ENCODE peak calls at places on chromosomes 2 and 18, in seven cellular contexts. M is body of pancreas, K is transverse colon, Q is gastrocnemius medialis, S is ovary, Y is breast epithelium, L is IMR-90. A is an unnamed sample.

GRCh38 chr18:23231340-23232021 is 96.2 kb downstream of the CABLES1 start:
- DNase-seq in M (peak; percentile 74), K (peak; percentile 62), Q (peak; percentile 54), S (peak; percentile 44), Y (peak; percentile 79), L (peak; percentile 92), A (peak; percentile 76)

GRCh38 chr2:226213717-226214116 is 585.9 kb downstream of the IRS1 start:
- DNase-seq in M (no peak), K (no peak), Q (no peak), S (no peak), Y (no peak), L (peak; percentile 88), A (no peak)

GRCh38 chr2:286774-287392 is 1.0 kb downstream of the ALKAL2 start:
- DNase-seq in M (peak; percentile 60), K (no peak), Q (no peak), S (peak; percentile 24), Y (no peak), L (no peak), A (no peak)

GRCh38 chr2:100730290-100730868 is 89.6 kb upstream of the NPAS2 start:
- DNase-seq in M (peak; percentile 71), K (peak; percentile 70), Q (peak; percentile 14), S (no peak), Y (peak; percentile 37), L (peak; percentile 77), A (peak; percentile 39)

GRCh38 chr2:233817305-233817980 is 36.9 kb downstream of the HJURP start:
- DNase-seq in M (no peak), K (no peak), Q (no peak), S (no peak), Y (no peak), L (peak; percentile 20), A (no peak)

GRCh38 chr2:223523541-223523940 is 78.6 kb downstream of the SCG2 start:
- DNase-seq in M (no peak), K (no peak), Q (no peak), S (no peak), Y (no peak), L (peak; percentile 46), A (no peak)

GRCh38 chr2:98739020-98739419 is 8.1 kb upstream of the MGAT4A start:
- DNase-seq in M (no peak), K (no peak), Q (no peak), S (no peak), Y (no peak), L (no peak), A (no peak)

GRCh38 chr2:170710609-170710979 is 4.5 kb upstream of the SP5 start:
- DNase-seq in M (no peak), K (no peak), Q (no peak), S (no peak), Y (no peak), L (no peak), A (no peak)

GRCh38 chr18:33937270-33937816 is 287.4 kb downstream of the NOL4 start:
- DNase-seq in M (no peak), K (no peak), Q (no peak), S (no peak), Y (no peak), L (no peak), A (no peak)

GRCh38 chr2:37590119-37590571 is 81.3 kb downstream of the CDC42EP3 start:
- DNase-seq in M (peak; percentile 20), K (no peak), Q (peak; percentile 80), S (peak; percentile 35), Y (peak; percentile 49), L (peak; percentile 61), A (no peak)

DNA sequence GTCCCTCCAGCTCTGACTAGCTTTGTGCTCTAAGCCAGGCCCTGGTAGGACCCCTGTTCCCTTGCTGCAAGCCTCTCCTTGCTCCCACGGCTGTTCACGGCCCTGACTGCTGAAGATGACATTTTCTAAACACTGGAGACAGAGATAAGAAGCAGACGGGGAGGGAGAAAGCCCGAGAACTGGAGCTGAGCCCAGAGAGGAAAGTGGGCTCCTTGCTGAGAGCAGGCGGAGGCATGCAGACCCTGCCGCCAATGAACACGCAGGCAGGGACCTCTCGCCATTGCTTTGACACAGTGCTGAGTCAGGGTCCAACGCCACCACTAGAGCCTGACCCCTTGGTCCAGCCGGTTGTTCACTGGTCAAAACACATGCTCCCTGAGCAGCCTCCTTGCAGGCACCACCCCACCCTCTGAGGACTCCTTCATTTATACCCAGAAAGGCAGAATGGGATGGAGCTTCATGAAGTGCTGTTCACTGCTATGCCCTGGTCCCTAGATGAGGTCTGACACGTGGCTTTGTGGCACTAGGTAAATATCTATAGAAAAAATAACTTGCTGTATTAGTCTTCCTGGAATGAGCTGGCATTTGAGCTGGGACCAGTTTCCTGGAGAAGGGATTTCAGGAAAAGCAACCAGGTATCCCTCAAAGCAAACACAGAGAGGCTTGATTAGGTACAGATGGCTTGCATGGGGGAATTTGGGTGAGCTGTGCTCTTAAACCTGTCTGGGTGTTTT is 65.7 kb downstream of the MCFD2 start:
- DNase-seq in M (peak; percentile 65), K (peak; percentile 31), Q (no peak), S (peak; percentile 73), Y (no peak), L (peak; percentile 97), A (no peak)
- H3K4me1 ChIP-seq in M (peaks cover 61% of the 10 kb centered on the region), K (peaks cover 57% of the 10 kb centered on the region), Q (peaks cover 70% of the 10 kb centered on the region), S (peaks cover 55% of the 10 kb centered on the region), Y (peaks cover 53% of the 10 kb centered on the region), L (peaks cover 57% of the 10 kb centered on the region), A (peaks cover 55% of the 10 kb centered on the region)

GRCh38 chr18:58140366-58141325 is 96.6 kb downstream of the NEDD4L start:
- DNase-seq in M (peak; percentile 30), K (no peak), Q (no peak), S (no peak), Y (no peak), L (no peak), A (no peak)
- TF ChIP-seq CTCF in M (no peak), K (no peak), Q (peak; percentile 22), S (no peak), Y (no peak), L (no peak), A (no peak)

GRCh38 chr2:218398437-218399390 is 954 bp upstream of the CTDSP1 start:
- DNase-seq in M (peak; percentile 76), K (peak; percentile 87), Q (peak; percentile 40), S (peak; percentile 88), Y (peak; percentile 80), L (peak; percentile 45), A (peak; percentile 69)

GRCh38 chr2:218400930-218401833 is 1.5 kb downstream of the CTDSP1 start:
- DNase-seq in M (peak; percentile 39), K (peak; percentile 66), Q (no peak), S (peak; percentile 28), Y (no peak), L (no peak), A (no peak)

GRCh38 chr2:218400167-218400929 is 680 bp downstream of the CTDSP1 start:
- DNase-seq in M (peak; percentile 49), K (peak; percentile 61), Q (no peak), S (peak; percentile 57), Y (no peak), L (no peak), A (no peak)

GRCh38 chr2:218397502-218398436 is 1.9 kb upstream of the CTDSP1 start:
- DNase-seq in M (peak; percentile 88), K (peak; percentile 82), Q (peak; percentile 40), S (peak; percentile 77), Y (no peak), L (peak; percentile 60), A (peak; percentile 55)

GRCh38 chr2:218399391-218400166 is at the start of gene CTDSP1:
- DNase-seq in M (peak; percentile 98), K (peak; percentile 98), Q (peak; percentile 95), S (peak; percentile 97), Y (peak; percentile 95), L (peak; percentile 96), A (peak; percentile 97)
- TF ChIP-seq POLR2A in M (peak; percentile 58), K (peak; percentile 77), Q (peak; percentile 79), S (peak; percentile 60), Y (no peak), L (peak; percentile 23), A (peak; percentile 72)

DNA sequence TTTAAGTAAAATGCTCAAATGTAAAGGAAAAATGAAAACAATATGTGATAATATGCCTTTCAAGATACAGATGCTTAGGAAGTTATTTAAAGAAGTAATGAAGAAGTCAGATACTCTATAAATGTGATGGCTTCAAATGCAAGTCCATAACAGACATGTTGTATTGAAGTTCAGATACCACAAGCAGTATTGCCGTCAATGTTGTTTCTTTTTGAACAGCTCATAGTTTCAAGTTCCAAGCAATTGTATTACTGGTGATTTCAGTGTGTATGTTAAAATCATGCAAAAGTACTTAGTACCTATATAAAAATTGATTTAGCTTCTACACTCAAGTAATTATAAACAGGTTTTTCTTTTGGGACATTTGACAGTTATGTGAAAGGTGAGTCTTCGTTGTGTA is 24.9 kb downstream of the KCMF1 start:
- DNase-seq in M (no peak), K (no peak), Q (no peak), S (no peak), Y (no peak), L (no peak), A (no peak)
- H3K4me1 ChIP-seq in M (peaks cover 65% of the 10 kb centered on the region), K (peaks cover 36% of the 10 kb centered on the region), Q (peaks cover 54% of the 10 kb centered on the region), S (peaks cover 3% of the 10 kb centered on the region), Y (peaks cover 3% of the 10 kb centered on the region), L (peaks cover 15% of the 10 kb centered on the region), A (peaks cover 4% of the 10 kb centered on the region)

GRCh38 chr2:62665446-62665845 is 40.1 kb upstream of the EHBP1 start:
- DNase-seq in M (no peak), K (no peak), Q (no peak), S (no peak), Y (no peak), L (no peak), A (no peak)
- TF ChIP-seq CTCF in M (no peak), K (no peak), Q (no peak), S (no peak), Y (no peak), L (no peak), A (no peak)

GRCh38 chr18:9137168-9138066 is 836 bp downstream of the ANKRD12 start:
- DNase-seq in M (peak; percentile 73), K (peak; percentile 71), Q (peak; percentile 24), S (peak; percentile 63), Y (peak; percentile 39), L (peak; percentile 95), A (peak; percentile 22)

GRCh38 chr18:9135081-9135911 is 1.3 kb upstream of the ANKRD12 start:
- DNase-seq in M (no peak), K (no peak), Q (no peak), S (no peak), Y (no peak), L (no peak), A (no peak)

GRCh38 chr18:9136315-9137141 is at the start of gene ANKRD12:
- DNase-seq in M (peak; percentile 97), K (peak; percentile 99), Q (peak; percentile 96), S (peak; percentile 96), Y (peak; percentile 98), L (peak; percentile 96), A (peak; percentile 93)

GRCh38 chr18:9133225-9133624 is 3.4 kb upstream of the ANKRD12 start:
- DNase-seq in M (no peak), K (no peak), Q (no peak), S (no peak), Y (no peak), L (no peak), A (no peak)

GRCh38 chr18:9135912-9136314 is 668 bp upstream of the ANKRD12 start:
- DNase-seq in M (peak; percentile 59), K (peak; percentile 67), Q (peak; percentile 33), S (no peak), Y (no peak), L (peak; percentile 19), A (no peak)
- TF ChIP-seq POLR2A in M (no peak), K (peak; percentile 13), Q (no peak), S (no peak), Y (no peak), L (no peak), A (no peak)

GRCh38 chr2:43368483-43369385 is 142.3 kb upstream of the ZFP36L2 start:
- DNase-seq in M (no peak), K (no peak), Q (no peak), S (no peak), Y (no peak), L (peak; percentile 17), A (no peak)
- H3K4me1 ChIP-seq in M (peaks cover 23% of the 10 kb centered on the region), K (peaks cover 29% of the 10 kb centered on the region), Q (peaks cover 32% of the 10 kb centered on the region), S (peaks cover 4% of the 10 kb centered on the region), Y (no peaks in the 10 kb centered on the region), L (peaks cover 2% of the 10 kb centered on the region), A (peaks cover 9% of the 10 kb centered on the region)